ENCODE peak calls at places on chromosomes 7 and 10, in four cellular contexts. N, A, X and V are unnamed samples.

GRCh38 chr7:81267508-81267907 is 348.7 kb upstream of the SEMA3C start:
- DNase-seq in N (no peak), X (no peak), A (peak), V (peak)

GRCh38 chr7:67602246-67602645 is 605.6 kb downstream of the TYW1 start:
- DNase-seq in A (no peak), X (no peak), N (no peak), V (no peak)

GRCh38 chr10:97813311-97813710 is 36.3 kb upstream of the GOLGA7B start:
- DNase-seq in N (no peak), A (no peak), X (no peak), V (no peak)

GRCh38 chr7:88866265-88866863 is 70.8 kb upstream of the TEX47 start:
- DNase-seq in X (no peak), N (no peak), A (no peak), V (no peak)

GRCh38 chr7:130921391-130922180 is 187.6 kb upstream of the KLF14 start:
- DNase-seq in N (no peak), X (peak), A (no peak), V (peak)

GRCh38 chr7:159201722-159202330 is 57.2 kb upstream of the VIPR2 start:
- DNase-seq in N (peak), X (no peak), A (no peak), V (no peak)

GRCh38 chr7:150971242-150972048 is 6.7 kb downstream of the KCNH2 start:
- DNase-seq in N (peak), X (peak), A (no peak), V (no peak)

GRCh38 chr7:76216683-76217082 is 15.0 kb downstream of the SRRM3 start:
- DNase-seq in X (peak), A (no peak), N (no peak), V (no peak)

GRCh38 chr10:84994722-84995121 is 666.3 kb downstream of the CCSER2 start:
- DNase-seq in X (no peak), N (no peak), A (no peak), V (no peak)
- H3K4me3 ChIP-seq in X (no peak), N (no peak), A (no peak), V (no peak)

GRCh38 chr7:47326220-47326619 is 255.7 kb downstream of the TNS3 start:
- DNase-seq in X (no peak), N (no peak), A (no peak), V (peak)
- TF ChIP-seq CTCF in X (no peak), N (no peak), A (peak), V (peak)

GRCh38 chr7:95398155-95398940 is 2.2 kb upstream of the PON3 start:
- DNase-seq in A (no peak), X (no peak), N (peak), V (no peak)
- H3K4me3 ChIP-seq in A (no peak), X (no peak), N (no peak), V (no peak)

DNA sequence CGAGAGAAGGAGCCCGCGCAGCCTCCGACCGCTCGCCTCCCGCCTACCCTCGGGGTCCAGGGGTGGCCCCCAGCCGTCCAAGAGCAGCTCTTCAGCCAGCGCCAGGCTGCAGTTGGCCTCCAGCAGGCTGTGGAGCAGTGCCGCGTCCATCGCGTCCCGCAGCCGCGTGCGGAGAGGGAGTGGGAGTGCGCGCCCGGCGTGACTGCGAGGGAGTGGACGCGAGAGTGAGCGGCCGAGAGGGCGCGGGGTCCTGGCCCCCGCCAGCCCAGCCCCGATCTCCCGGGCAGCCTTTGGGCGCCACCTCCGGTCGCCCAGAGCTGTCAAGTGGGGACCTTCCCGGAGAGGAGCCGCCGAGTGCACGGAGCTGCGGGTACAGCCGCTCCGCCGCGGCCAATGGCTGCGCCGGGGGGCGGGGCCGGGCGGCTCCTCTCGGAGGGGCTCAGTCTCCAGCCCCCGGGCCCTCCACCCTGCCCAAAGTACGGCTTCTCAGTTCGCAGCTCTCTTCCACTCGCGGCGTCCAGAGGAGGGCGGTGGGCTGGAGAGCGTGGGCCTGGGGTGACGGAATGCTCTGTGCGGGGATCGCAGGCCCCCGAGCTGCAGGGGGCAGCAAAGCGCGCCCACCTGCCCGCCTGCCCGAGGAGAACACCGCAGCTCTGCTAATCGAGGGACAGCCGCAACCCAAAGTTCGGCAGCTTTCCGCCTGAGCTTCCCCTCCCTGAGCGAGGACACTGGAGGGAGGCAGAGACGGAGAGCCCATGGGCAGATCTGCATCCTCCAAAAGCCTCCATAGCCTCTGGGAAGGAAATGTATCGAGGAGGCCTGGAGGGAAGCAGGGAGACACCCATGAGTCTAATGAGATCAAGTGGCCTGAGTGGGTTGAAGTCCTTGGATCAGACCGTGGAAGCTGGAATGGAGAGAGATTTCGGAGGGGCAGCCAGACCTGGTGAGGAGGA is at the start of gene CRHR2:
- DNase-seq in X (peak), N (peak), A (no peak), V (no peak)
- TF ChIP-seq CTCF in X (peak), N (peak), A (peak), V (no peak)

DNA sequence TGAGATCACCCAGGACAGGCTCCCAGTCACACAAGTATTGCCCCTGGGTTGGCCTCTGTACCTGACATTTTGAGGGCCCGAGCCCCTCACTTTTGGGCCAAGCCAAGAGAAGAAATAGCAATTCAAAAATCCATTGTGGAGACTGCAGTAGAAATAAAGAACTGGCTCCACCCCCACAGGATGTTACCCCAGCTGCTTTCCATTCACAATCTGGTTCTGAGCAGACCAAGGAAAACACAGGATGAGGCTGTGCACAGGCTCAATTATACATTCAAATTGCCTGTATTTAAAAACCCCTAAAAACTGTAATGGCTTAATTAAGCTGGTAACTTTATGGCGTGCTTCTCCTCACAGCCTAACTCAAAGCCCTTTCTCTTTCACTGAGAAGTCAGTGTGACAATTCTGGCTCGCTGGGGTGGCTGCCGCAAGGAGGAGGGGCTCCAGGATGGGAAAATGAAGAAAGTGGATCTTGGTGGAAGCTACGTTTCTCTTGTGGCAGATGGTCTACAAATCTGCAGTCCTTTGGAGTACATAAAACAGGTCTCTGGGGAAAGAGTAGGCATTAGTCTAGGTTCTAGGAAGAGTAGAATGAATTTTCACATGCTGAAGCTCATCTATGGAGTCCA is 1191.1 kb downstream of the SORCS1 start:
- DNase-seq in A (no peak), N (no peak), X (no peak), V (no peak)
- H3K4me3 ChIP-seq in A (no peak), N (no peak), X (no peak), V (no peak)

DNA sequence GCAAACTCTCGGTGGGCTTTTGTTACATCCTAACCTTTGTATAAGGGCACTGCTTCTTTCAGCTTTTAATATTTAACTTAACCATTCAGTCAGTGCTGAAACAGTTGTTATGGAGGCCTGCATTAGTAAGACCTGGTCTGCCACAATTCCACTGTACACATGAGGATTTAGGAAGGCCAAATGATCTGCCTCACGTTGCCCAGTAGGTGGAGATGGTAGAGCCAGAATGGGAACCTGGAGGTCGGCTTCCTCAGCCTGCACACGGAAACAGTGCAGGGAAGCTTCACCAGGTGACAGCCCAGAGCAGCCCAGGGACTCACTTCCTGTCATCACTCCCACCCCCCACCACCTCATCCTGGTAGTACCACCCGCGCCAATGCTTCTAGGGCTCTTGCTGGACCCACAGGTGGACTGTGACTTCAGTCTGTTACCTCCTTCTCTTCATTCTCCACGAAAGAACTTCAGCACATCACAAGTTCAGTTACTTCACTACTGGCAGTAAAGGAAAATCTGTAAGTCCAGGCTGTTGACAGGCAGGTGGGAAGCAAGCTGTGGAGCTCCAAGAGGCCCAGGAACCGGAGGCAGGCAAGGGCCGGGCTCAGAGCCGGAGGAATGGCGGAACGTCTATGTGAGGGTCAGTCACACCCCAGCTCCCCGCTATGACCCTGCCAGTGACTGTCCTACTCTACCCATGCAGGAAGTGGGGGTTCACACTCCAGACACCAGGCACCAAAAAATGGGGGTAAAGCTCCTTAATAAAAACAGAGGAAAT is 480.3 kb upstream of the C7orf33 start:
- DNase-seq in A (no peak), N (peak), X (no peak), V (no peak)
- TF ChIP-seq CTCF in A (no peak), N (peak), X (no peak), V (no peak)

GRCh38 chr10:119211176-119211575 is 3.8 kb downstream of the GRK5 start:
- DNase-seq in X (no peak), A (peak), N (no peak), V (peak)

GRCh38 chr10:119210633-119211032 is 3.3 kb downstream of the GRK5 start:
- DNase-seq in A (no peak), X (no peak), N (no peak), V (no peak)

GRCh38 chr10:119208553-119208940 is 1.2 kb downstream of the GRK5 start:
- DNase-seq in N (no peak), A (no peak), X (no peak), V (peak)

GRCh38 chr10:119209050-119209735 is 1.8 kb downstream of the GRK5 start:
- DNase-seq in X (peak), A (no peak), N (peak), V (peak)

GRCh38 chr10:119209736-119210355 is 2.5 kb downstream of the GRK5 start:
- DNase-seq in N (no peak), X (no peak), A (no peak), V (peak)
- H3K4me3 ChIP-seq in N (no peak), X (peak), A (peak), V (peak)

GRCh38 chr7:109092268-109092667 is 522.6 kb downstream of the DNAJB9 start:
- DNase-seq in N (no peak), A (no peak), X (no peak), V (no peak)
- TF ChIP-seq CTCF in N (no peak), A (no peak), X (peak), V (no peak)